ENCODE peak calls at places on chromosomes 5 and 9, in five cellular contexts. C, A, F, W and G are unnamed samples.

GRCh38 chr5:110105692-110106091 is 416.0 kb downstream of the MAN2A1 start:
- DNase-seq in A (no peak), W (no peak), F (peak), C (no peak), G (no peak)

GRCh38 chr5:1948663-1949191 is 66.0 kb upstream of the IRX4 start:
- DNase-seq in W (no peak), F (peak), C (no peak), A (no peak), G (no peak)

GRCh38 chr9:98921740-98922139 is 22.0 kb upstream of the COL15A1 start:
- DNase-seq in A (no peak), C (no peak), F (no peak), W (no peak), G (no peak)

GRCh38 chr9:133563286-133564213 is 29.0 kb downstream of the ADAMTSL2 start:
- DNase-seq in A (no peak), F (peak), W (no peak), C (no peak), G (no peak)

GRCh38 chr9:2253814-2254550 is 238.8 kb downstream of the SMARCA2 start:
- DNase-seq in C (no peak), F (no peak), A (no peak), W (no peak), G (peak)

GRCh38 chr5:164202338-164202737 is 696.9 kb downstream of the MAT2B start:
- DNase-seq in A (no peak), F (no peak), W (peak), C (no peak), G (no peak)

GRCh38 chr9:32300373-32300772 is 84.1 kb upstream of the ACO1 start:
- DNase-seq in F (no peak), W (no peak), C (no peak), A (no peak), G (no peak)

GRCh38 chr5:64766934-64767333 is 1.6 kb downstream of the SREK1IP1 start:
- DNase-seq in F (no peak), C (no peak), A (no peak), W (no peak), G (no peak)

GRCh38 chr5:7850241-7850532 is 746 bp downstream of the CFAP90 start:
- DNase-seq in A (no peak), F (no peak), W (no peak), C (no peak), G (no peak)

GRCh38 chr5:149172709-149173505 is 31.6 kb downstream of the ABLIM3 start:
- DNase-seq in F (no peak), W (no peak), A (no peak), C (no peak), G (no peak)

GRCh38 chr9:7479300-7479699 is 320.3 kb downstream of the DMAC1 start:
- DNase-seq in W (no peak), A (no peak), C (no peak), F (no peak), G (no peak)

GRCh38 chr9:121439016-121439415 is 60.6 kb downstream of the GGTA1 start:
- DNase-seq in A (no peak), W (no peak), F (no peak), C (no peak), G (no peak)

GRCh38 chr5:71743135-71743534 is 24.1 kb downstream of the CARTPT start:
- DNase-seq in A (no peak), F (no peak), W (no peak), C (no peak), G (no peak)

GRCh38 chr9:114311571-114312512 is 11.1 kb upstream of the ORM1 start:
- DNase-seq in A (no peak), F (no peak), C (no peak), W (no peak), G (peak)

GRCh38 chr5:32132757-32133156 is 41.4 kb downstream of the GOLPH3 start:
- DNase-seq in C (no peak), F (no peak), W (no peak), A (no peak), G (no peak)

GRCh38 chr9:100856238-100856637 is 172.3 kb upstream of the PLPPR1 start:
- DNase-seq in W (no peak), C (no peak), A (no peak), F (no peak), G (no peak)

GRCh38 chr5:179192891-179193470 is 132.8 kb downstream of the ZNF354C start:
- DNase-seq in W (no peak), F (no peak), C (no peak), A (no peak), G (no peak)

GRCh38 chr5:126780165-126780827 is 3.4 kb downstream of the LMNB1 start:
- DNase-seq in C (no peak), W (peak), A (peak), F (no peak), G (no peak)

GRCh38 chr9:126696091-126696763 is 82.5 kb downstream of the LMX1B start:
- DNase-seq in F (no peak), A (no peak), C (no peak), W (no peak), G (no peak)

GRCh38 chr5:55160493-55161209 is 680 bp downstream of the GPX8 start:
- DNase-seq in C (no peak), F (peak), A (peak), W (peak), G (peak)

GRCh38 chr5:148120317-148120716 is 48.0 kb upstream of the SPINK14 start:
- DNase-seq in W (no peak), A (no peak), F (no peak), C (no peak), G (no peak)

GRCh38 chr9:9924369-9924768 is 688.4 kb downstream of the PTPRD start:
- DNase-seq in F (no peak), W (no peak), A (no peak), C (no peak), G (no peak)

GRCh38 chr9:127545196-127546124 is 66.6 kb upstream of the STXBP1 start:
- DNase-seq in F (no peak), C (no peak), W (no peak), A (peak), G (no peak)

GRCh38 chr5:132751971-132752580 is 4.8 kb downstream of the CCNI2 start:
- DNase-seq in F (no peak), A (no peak), C (no peak), W (no peak), G (peak)

GRCh38 chr9:136576269-136576626 is 30.4 kb upstream of the NOTCH1 start:
- DNase-seq in W (no peak), C (no peak), A (peak), F (no peak), G (no peak)

GRCh38 chr9:38720083-38720755 is at the start of gene FAM240B:
- DNase-seq in C (no peak), W (no peak), A (no peak), F (no peak), G (no peak)

GRCh38 chr9:546797-547223 is 294.7 kb upstream of the DMRT1 start:
- DNase-seq in C (no peak), A (no peak), W (no peak), F (no peak), G (no peak)
- TF ChIP-seq CTCF in C (peak), A (peak), W (peak), F (peak), G (no peak)

GRCh38 chr5:61289241-61289640 is 42.8 kb upstream of the ZSWIM6 start:
- DNase-seq in F (no peak), W (no peak), C (no peak), A (no peak), G (no peak)
- TF ChIP-seq CTCF in F (no peak), W (no peak), C (no peak), A (no peak), G (no peak)

GRCh38 chr5:76956033-76956432 is 3.2 kb downstream of the CRHBP start:
- DNase-seq in W (no peak), F (no peak), A (no peak), C (no peak), G (no peak)

GRCh38 chr5:76947064-76947463 is 5.8 kb upstream of the CRHBP start:
- DNase-seq in A (no peak), C (no peak), W (no peak), F (no peak), G (no peak)

GRCh38 chr5:76953551-76954382 is 922 bp downstream of the CRHBP start:
- DNase-seq in W (no peak), A (no peak), C (no peak), F (peak), G (no peak)

GRCh38 chr5:76954383-76954763 is 1.5 kb downstream of the CRHBP start:
- DNase-seq in F (no peak), A (no peak), C (no peak), W (no peak), G (no peak)

DNA sequence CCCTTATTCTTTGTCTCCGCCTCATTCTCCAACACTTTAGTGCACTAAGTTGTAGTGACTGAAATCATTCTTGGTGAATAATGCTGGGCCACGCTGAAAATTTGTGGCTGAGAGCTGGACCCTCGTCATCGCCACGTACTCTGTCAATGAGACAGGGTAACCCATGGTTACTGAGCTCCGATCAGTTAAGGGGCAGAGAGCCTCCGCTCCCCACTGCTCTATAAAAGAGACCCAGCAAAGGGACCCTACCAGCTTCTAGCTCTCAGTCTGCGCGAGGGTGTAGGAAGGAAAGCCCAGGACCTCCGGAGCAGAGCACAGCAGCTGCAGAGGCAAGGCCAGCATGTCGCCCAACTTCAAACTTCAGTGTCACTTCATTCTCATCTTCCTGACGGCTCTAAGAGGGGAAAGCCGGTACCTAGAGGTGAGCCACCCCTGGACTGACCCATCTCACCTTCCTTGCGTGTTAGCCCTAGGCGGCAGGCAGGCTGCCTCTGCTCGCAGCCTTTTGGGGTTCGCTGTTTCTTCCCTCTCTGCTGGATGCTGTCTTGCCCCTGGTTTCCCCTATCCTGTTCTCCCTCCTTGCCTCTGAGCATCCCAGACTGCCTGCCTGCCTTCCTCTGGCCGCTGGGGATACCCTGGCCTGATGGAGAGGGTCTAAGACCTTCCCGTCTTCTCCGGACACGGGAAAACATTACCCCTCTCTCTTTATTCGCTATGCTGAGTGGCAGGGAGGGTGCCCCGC is at the start of gene CRHBP:
- DNase-seq in A (no peak), W (no peak), C (no peak), F (no peak), G (no peak)
- TF ChIP-seq CTCF in A (no peak), W (no peak), C (no peak), F (no peak), G (no peak)

GRCh38 chr5:61329729-61330128 is 2.3 kb upstream of the ZSWIM6 start:
- DNase-seq in F (no peak), W (no peak), C (no peak), A (peak), G (no peak)

GRCh38 chr5:61330879-61331406 is 1.1 kb upstream of the ZSWIM6 start:
- DNase-seq in W (peak), A (peak), C (no peak), F (peak), G (no peak)

GRCh38 chr5:61330341-61330878 is 1.6 kb upstream of the ZSWIM6 start:
- DNase-seq in W (no peak), A (peak), F (peak), C (no peak), G (no peak)

GRCh38 chr5:61328791-61329617 is 3.1 kb upstream of the ZSWIM6 start:
- DNase-seq in C (no peak), F (no peak), A (no peak), W (no peak), G (no peak)

GRCh38 chr5:61327761-61328753 is 4.0 kb upstream of the ZSWIM6 start:
- DNase-seq in F (no peak), C (peak), A (peak), W (peak), G (no peak)
- TF ChIP-seq CTCF in F (no peak), C (no peak), A (no peak), W (no peak), G (no peak)

GRCh38 chr9:37437010-37437409 is 14.5 kb downstream of the GRHPR start:
- DNase-seq in C (no peak), W (no peak), F (no peak), A (no peak), G (no peak)

GRCh38 chr9:37432020-37432419 is 9.5 kb downstream of the GRHPR start:
- DNase-seq in F (no peak), W (no peak), A (no peak), C (no peak), G (no peak)

GRCh38 chr9:37430841-37431597 is 8.5 kb downstream of the GRHPR start:
- DNase-seq in W (no peak), F (no peak), C (no peak), A (no peak), G (no peak)

GRCh38 chr9:37436540-37436939 is 14.0 kb downstream of the GRHPR start:
- DNase-seq in F (peak), C (no peak), A (no peak), W (no peak), G (no peak)

GRCh38 chr9:37433754-37434435 is 11.4 kb downstream of the GRHPR start:
- DNase-seq in W (no peak), C (no peak), A (no peak), F (peak), G (no peak)
- TF ChIP-seq CTCF in W (no peak), C (no peak), A (no peak), F (no peak), G (no peak)

GRCh38 chr5:141814064-141814982 is 63.9 kb downstream of the PCDH1 start:
- DNase-seq in W (no peak), A (peak), C (no peak), F (peak), G (no peak)
- TF ChIP-seq CTCF in W (peak), A (peak), C (peak), F (peak), G (peak)

DNA sequence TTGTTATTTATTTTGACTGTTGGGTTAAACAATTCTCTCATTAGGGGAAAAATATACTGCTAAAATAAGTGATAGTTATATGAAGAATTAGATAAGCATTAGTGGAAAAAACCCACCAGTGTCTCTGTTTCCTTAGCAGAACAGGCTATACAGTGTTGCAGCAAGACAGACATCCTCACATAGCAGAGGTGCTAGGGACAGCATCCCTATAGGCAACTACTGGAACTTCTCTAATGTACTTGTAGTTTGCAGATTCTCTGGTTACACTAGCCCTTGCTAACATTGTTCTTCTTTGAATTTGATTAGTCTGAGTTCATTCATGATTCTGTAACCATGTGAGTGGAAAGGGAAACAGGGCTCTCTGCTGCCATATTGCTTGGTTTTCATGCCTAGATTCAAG is 661.8 kb upstream of the RGMB start:
- DNase-seq in W (no peak), A (no peak), F (no peak), C (no peak), G (no peak)
- TF ChIP-seq CTCF in W (peak), A (no peak), F (no peak), C (no peak), G (no peak)

DNA sequence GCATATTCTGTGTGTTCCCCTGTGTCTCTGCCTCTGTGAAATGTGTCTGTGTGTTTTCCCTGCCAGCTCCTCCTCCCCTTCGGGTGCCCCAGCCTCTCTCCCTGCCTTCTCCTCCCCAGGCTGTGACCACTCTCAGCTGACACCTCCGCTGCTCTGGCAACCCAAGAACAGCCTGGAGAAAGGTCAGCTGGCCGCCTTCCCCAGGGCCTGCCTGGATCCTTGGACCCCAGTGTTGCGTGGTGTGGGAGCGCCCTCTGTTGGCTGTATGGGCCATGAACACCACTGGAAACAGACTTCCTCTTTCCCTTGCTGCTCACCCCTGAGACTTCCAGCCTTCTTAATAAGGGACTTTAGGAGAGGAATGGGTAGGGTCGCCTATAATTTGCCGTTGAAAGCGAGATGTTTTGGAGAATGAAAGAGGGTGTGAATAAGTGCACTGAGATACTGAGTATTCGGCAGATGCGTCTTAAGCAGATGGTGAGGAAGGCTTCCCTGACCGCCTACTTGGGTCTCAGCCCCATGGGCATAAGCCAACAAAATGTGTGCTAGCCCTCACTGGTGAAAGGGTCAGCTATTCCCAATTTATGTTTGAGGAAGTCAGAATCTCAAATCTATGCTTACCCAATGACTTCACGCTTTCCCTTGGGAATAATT is 114.9 kb upstream of the TRIM32 start:
- DNase-seq in A (peak), W (peak), C (no peak), F (peak), G (no peak)
- TF ChIP-seq CTCF in A (peak), W (peak), C (peak), F (peak), G (peak)